ENCODE peak calls at places on chromosomes 16 and 17, in nine cellular contexts. One of them, this sample, is unnamed.

GRCh38 chr17:78019367-78019975 is 61.0 kb downstream of the TNRC6C start:
- DNase-seq in GM23338: peak; percentile 58
- DNase-seq in tibial nerve: no peak
- DNase-seq in mammary epithelial cell: no peak
- DNase-seq in uterus: no peak
- DNase-seq in esophagus squamous epithelium: no peak
- DNase-seq in astrocyte: peak; percentile 25
- DNase-seq in psoas muscle: no peak
- DNase-seq in right lobe of liver: no peak
- DNase-seq in this sample: no peak

GRCh38 chr16:86517652-86518258 is 7.4 kb downstream of the FOXF1 start:
- DNase-seq in GM23338: peak; percentile 80
- DNase-seq in tibial nerve: peak; percentile 49
- DNase-seq in mammary epithelial cell: peak; percentile 27
- DNase-seq in uterus: peak; percentile 51
- DNase-seq in esophagus squamous epithelium: no peak
- DNase-seq in astrocyte: no peak
- DNase-seq in psoas muscle: peak; percentile 57
- DNase-seq in right lobe of liver: peak; percentile 64
- DNase-seq in this sample: peak; percentile 53

GRCh38 chr17:55332296-55333041 is 67.7 kb downstream of the HLF start:
- DNase-seq in GM23338: no peak
- DNase-seq in tibial nerve: no peak
- DNase-seq in mammary epithelial cell: no peak
- DNase-seq in uterus: no peak
- DNase-seq in esophagus squamous epithelium: no peak
- DNase-seq in astrocyte: no peak
- DNase-seq in psoas muscle: no peak
- DNase-seq in right lobe of liver: no peak
- DNase-seq in this sample: no peak

GRCh38 chr17:79832211-79833109 is 6.8 kb downstream of the CBX4 start:
- DNase-seq in GM23338: peak; percentile 79
- DNase-seq in tibial nerve: no peak
- DNase-seq in mammary epithelial cell: no peak
- DNase-seq in uterus: no peak
- DNase-seq in esophagus squamous epithelium: no peak
- DNase-seq in astrocyte: no peak
- DNase-seq in psoas muscle: no peak
- DNase-seq in right lobe of liver: peak; percentile 80
- DNase-seq in this sample: no peak

GRCh38 chr17:61444831-61445230 is 7.4 kb upstream of the TBX4 start:
- DNase-seq in GM23338: no peak
- DNase-seq in tibial nerve: no peak
- DNase-seq in mammary epithelial cell: no peak
- DNase-seq in uterus: no peak
- DNase-seq in esophagus squamous epithelium: no peak
- DNase-seq in astrocyte: peak; percentile 54
- DNase-seq in psoas muscle: no peak
- DNase-seq in right lobe of liver: no peak
- DNase-seq in this sample: no peak

GRCh38 chr17:77285594-77286390 is 145.0 kb downstream of the SEC14L1 start:
- DNase-seq in GM23338: no peak
- DNase-seq in tibial nerve: no peak
- DNase-seq in mammary epithelial cell: peak; percentile 95
- DNase-seq in uterus: no peak
- DNase-seq in esophagus squamous epithelium: no peak
- DNase-seq in astrocyte: peak; percentile 94
- DNase-seq in psoas muscle: peak; percentile 65
- DNase-seq in right lobe of liver: peak; percentile 92
- DNase-seq in this sample: peak; percentile 83

GRCh38 chr17:49984776-49985175 is 10.2 kb downstream of the DLX3 start:
- DNase-seq in GM23338: no peak
- DNase-seq in tibial nerve: no peak
- DNase-seq in mammary epithelial cell: no peak
- DNase-seq in uterus: no peak
- DNase-seq in esophagus squamous epithelium: no peak
- DNase-seq in astrocyte: no peak
- DNase-seq in psoas muscle: no peak
- DNase-seq in right lobe of liver: no peak
- DNase-seq in this sample: no peak

GRCh38 chr17:75996665-75997590 is 3.7 kb upstream of the CDK3 start:
- DNase-seq in GM23338: no peak
- DNase-seq in tibial nerve: no peak
- DNase-seq in mammary epithelial cell: peak; percentile 97
- DNase-seq in uterus: no peak
- DNase-seq in esophagus squamous epithelium: no peak
- DNase-seq in astrocyte: peak; percentile 63
- DNase-seq in psoas muscle: no peak
- DNase-seq in right lobe of liver: peak; percentile 90
- DNase-seq in this sample: peak; percentile 40

GRCh38 chr16:70578035-70578434 is 54.4 kb downstream of the SF3B3 start:
- DNase-seq in GM23338: no peak
- DNase-seq in tibial nerve: no peak
- DNase-seq in mammary epithelial cell: no peak
- DNase-seq in uterus: no peak
- DNase-seq in esophagus squamous epithelium: no peak
- DNase-seq in astrocyte: no peak
- DNase-seq in psoas muscle: no peak
- DNase-seq in right lobe of liver: no peak
- DNase-seq in this sample: no peak

GRCh38 chr16:16997349-16997748 is 473.4 kb downstream of the XYLT1 start:
- DNase-seq in GM23338: no peak
- DNase-seq in tibial nerve: no peak
- DNase-seq in mammary epithelial cell: no peak
- DNase-seq in uterus: no peak
- DNase-seq in esophagus squamous epithelium: no peak
- DNase-seq in astrocyte: no peak
- DNase-seq in psoas muscle: no peak
- DNase-seq in right lobe of liver: no peak
- DNase-seq in this sample: no peak

GRCh38 chr16:57045694-57046381 is 46.5 kb upstream of the CPNE2 start:
- DNase-seq in GM23338: peak; percentile 84
- DNase-seq in tibial nerve: peak; percentile 77
- DNase-seq in mammary epithelial cell: no peak
- DNase-seq in uterus: peak; percentile 63
- DNase-seq in esophagus squamous epithelium: peak; percentile 24
- DNase-seq in astrocyte: peak; percentile 33
- DNase-seq in psoas muscle: peak; percentile 75
- DNase-seq in right lobe of liver: no peak
- DNase-seq in this sample: peak; percentile 66

GRCh38 chr16:27230562-27230991 is 27.3 kb downstream of the KDM8 start:
- DNase-seq in GM23338: peak; percentile 19
- DNase-seq in tibial nerve: no peak
- DNase-seq in mammary epithelial cell: no peak
- DNase-seq in uterus: no peak
- DNase-seq in esophagus squamous epithelium: no peak
- DNase-seq in astrocyte: no peak
- DNase-seq in psoas muscle: no peak
- DNase-seq in right lobe of liver: no peak
- DNase-seq in this sample: no peak

GRCh38 chr16:80047796-80048649 is 447.5 kb upstream of the MAF start:
- DNase-seq in GM23338: no peak
- DNase-seq in tibial nerve: no peak
- DNase-seq in mammary epithelial cell: no peak
- DNase-seq in uterus: no peak
- DNase-seq in esophagus squamous epithelium: no peak
- DNase-seq in astrocyte: no peak
- DNase-seq in psoas muscle: no peak
- DNase-seq in right lobe of liver: no peak
- DNase-seq in this sample: no peak

GRCh38 chr16:13833510-13833909 is 86.4 kb upstream of the ERCC4 start:
- DNase-seq in GM23338: no peak
- DNase-seq in tibial nerve: no peak
- DNase-seq in mammary epithelial cell: no peak
- DNase-seq in uterus: no peak
- DNase-seq in esophagus squamous epithelium: no peak
- DNase-seq in astrocyte: no peak
- DNase-seq in psoas muscle: no peak
- DNase-seq in right lobe of liver: no peak
- DNase-seq in this sample: no peak

GRCh38 chr16:56795011-56795410 is 65.1 kb downstream of the NUP93 start:
- DNase-seq in GM23338: no peak
- DNase-seq in tibial nerve: no peak
- DNase-seq in mammary epithelial cell: no peak
- DNase-seq in uterus: no peak
- DNase-seq in esophagus squamous epithelium: no peak
- DNase-seq in astrocyte: peak; percentile 33
- DNase-seq in psoas muscle: no peak
- DNase-seq in right lobe of liver: no peak
- DNase-seq in this sample: no peak

GRCh38 chr17:7114241-7114874 is at the start of gene ASGR2:
- DNase-seq in GM23338: no peak
- DNase-seq in tibial nerve: no peak
- DNase-seq in mammary epithelial cell: no peak
- DNase-seq in uterus: no peak
- DNase-seq in esophagus squamous epithelium: no peak
- DNase-seq in astrocyte: no peak
- DNase-seq in psoas muscle: no peak
- DNase-seq in right lobe of liver: peak; percentile 98
- DNase-seq in this sample: no peak

GRCh38 chr17:77365584-77366186 is 224.9 kb downstream of the SEC14L1 start:
- DNase-seq in GM23338: no peak
- DNase-seq in tibial nerve: no peak
- DNase-seq in mammary epithelial cell: peak; percentile 65
- DNase-seq in uterus: peak; percentile 76
- DNase-seq in esophagus squamous epithelium: no peak
- DNase-seq in astrocyte: peak; percentile 89
- DNase-seq in psoas muscle: peak; percentile 80
- DNase-seq in right lobe of liver: peak; percentile 52
- DNase-seq in this sample: peak; percentile 86

GRCh38 chr17:68771867-68772515 is 170.8 kb upstream of the FAM20A start:
- DNase-seq in GM23338: peak; percentile 77
- DNase-seq in tibial nerve: no peak
- DNase-seq in mammary epithelial cell: peak; percentile 39
- DNase-seq in uterus: peak; percentile 51
- DNase-seq in esophagus squamous epithelium: no peak
- DNase-seq in astrocyte: peak; percentile 41
- DNase-seq in psoas muscle: no peak
- DNase-seq in right lobe of liver: no peak
- DNase-seq in this sample: peak; percentile 69
- TF ChIP-seq CTCF in GM23338: peak; percentile 84
- TF ChIP-seq CTCF in tibial nerve: peak; percentile 59
- TF ChIP-seq CTCF in mammary epithelial cell: peak; percentile 70
- TF ChIP-seq CTCF in uterus: peak; percentile 66
- TF ChIP-seq CTCF in esophagus squamous epithelium: peak; percentile 64
- TF ChIP-seq CTCF in astrocyte: peak; percentile 66
- TF ChIP-seq CTCF in psoas muscle: peak; percentile 37
- TF ChIP-seq CTCF in right lobe of liver: peak; percentile 75
- TF ChIP-seq CTCF in this sample: peak; percentile 73

GRCh38 chr17:45745843-45746494 is 38.2 kb upstream of the CRHR1 start:
- DNase-seq in GM23338: peak; percentile 60
- DNase-seq in tibial nerve: no peak
- DNase-seq in mammary epithelial cell: no peak
- DNase-seq in uterus: no peak
- DNase-seq in esophagus squamous epithelium: no peak
- DNase-seq in astrocyte: no peak
- DNase-seq in psoas muscle: no peak
- DNase-seq in right lobe of liver: no peak
- DNase-seq in this sample: no peak

GRCh38 chr17:45742251-45742650 is 41.9 kb upstream of the CRHR1 start:
- DNase-seq in GM23338: no peak
- DNase-seq in tibial nerve: no peak
- DNase-seq in mammary epithelial cell: no peak
- DNase-seq in uterus: no peak
- DNase-seq in esophagus squamous epithelium: no peak
- DNase-seq in astrocyte: no peak
- DNase-seq in psoas muscle: no peak
- DNase-seq in right lobe of liver: no peak
- DNase-seq in this sample: no peak

GRCh38 chr17:45740553-45741330 is 43.4 kb upstream of the CRHR1 start:
- DNase-seq in GM23338: peak; percentile 97
- DNase-seq in tibial nerve: no peak
- DNase-seq in mammary epithelial cell: peak; percentile 33
- DNase-seq in uterus: no peak
- DNase-seq in esophagus squamous epithelium: no peak
- DNase-seq in astrocyte: peak; percentile 2
- DNase-seq in psoas muscle: peak; percentile 20
- DNase-seq in right lobe of liver: no peak
- DNase-seq in this sample: peak; percentile 12

GRCh38 chr17:45739786-45740185 is 44.3 kb upstream of the CRHR1 start:
- DNase-seq in GM23338: no peak
- DNase-seq in tibial nerve: no peak
- DNase-seq in mammary epithelial cell: no peak
- DNase-seq in uterus: no peak
- DNase-seq in esophagus squamous epithelium: no peak
- DNase-seq in astrocyte: no peak
- DNase-seq in psoas muscle: no peak
- DNase-seq in right lobe of liver: no peak
- DNase-seq in this sample: no peak

DNA sequence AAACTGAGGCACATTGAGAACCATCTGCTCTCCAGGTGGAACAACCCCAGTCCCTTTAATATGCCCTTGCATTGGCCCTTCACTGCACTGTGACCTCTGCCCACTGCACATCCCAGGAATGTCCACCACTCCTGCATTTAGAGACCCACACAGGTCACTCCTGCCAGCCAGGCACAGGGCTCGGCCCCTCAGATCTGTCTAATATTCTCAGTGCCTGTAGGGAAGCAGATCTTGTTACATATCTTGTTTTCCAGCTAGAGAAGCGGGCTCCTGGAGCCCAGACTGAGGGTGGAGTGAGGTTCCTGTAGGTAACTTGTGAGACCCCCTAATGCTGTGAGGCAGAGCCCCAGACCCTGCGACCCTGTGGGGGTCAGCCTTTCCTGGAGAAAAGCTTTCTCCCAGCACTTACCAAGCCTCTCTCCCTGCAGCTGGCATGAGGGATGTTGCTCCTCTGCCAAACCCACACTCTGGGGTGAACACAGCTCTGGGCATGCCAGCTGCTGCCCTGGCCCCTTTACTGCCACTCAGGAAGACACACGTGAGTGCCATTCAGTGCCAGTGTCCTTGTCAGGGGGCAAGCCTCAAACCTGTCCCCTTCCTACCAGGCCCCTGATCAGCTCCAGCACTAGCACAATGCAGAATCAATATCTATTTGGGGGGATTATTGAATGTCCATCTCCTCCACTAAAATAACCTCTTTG is 40.3 kb upstream of the CRHR1 start:
- DNase-seq in GM23338: no peak
- DNase-seq in tibial nerve: no peak
- DNase-seq in mammary epithelial cell: no peak
- DNase-seq in uterus: no peak
- DNase-seq in esophagus squamous epithelium: no peak
- DNase-seq in astrocyte: no peak
- DNase-seq in psoas muscle: no peak
- DNase-seq in right lobe of liver: no peak
- DNase-seq in this sample: no peak
- H3K27me3 ChIP-seq in GM23338: peaks cover 76% of the 10 kb centered on the region
- H3K27me3 ChIP-seq in tibial nerve: peaks cover 42% of the 10 kb centered on the region
- H3K27me3 ChIP-seq in mammary epithelial cell: peaks cover 2% of the 10 kb centered on the region
- H3K27me3 ChIP-seq in uterus: no peaks in the 10 kb centered on the region
- H3K27me3 ChIP-seq in esophagus squamous epithelium: no peaks in the 10 kb centered on the region
- H3K27me3 ChIP-seq in astrocyte: no peaks in the 10 kb centered on the region
- H3K27me3 ChIP-seq in psoas muscle: no peaks in the 10 kb centered on the region
- H3K27me3 ChIP-seq in right lobe of liver: no peaks in the 10 kb centered on the region
- H3K27me3 ChIP-seq in this sample: no peaks in the 10 kb centered on the region

GRCh38 chr16:50744911-50745310 is 3.0 kb downstream of the CYLD start:
- DNase-seq in GM23338: no peak
- DNase-seq in tibial nerve: no peak
- DNase-seq in mammary epithelial cell: peak; percentile 51
- DNase-seq in uterus: no peak
- DNase-seq in esophagus squamous epithelium: no peak
- DNase-seq in astrocyte: no peak
- DNase-seq in psoas muscle: no peak
- DNase-seq in right lobe of liver: no peak
- DNase-seq in this sample: no peak
- H3K27ac ChIP-seq in GM23338: peak overlapping the region; percentile 13
- H3K27ac ChIP-seq in tibial nerve: no peak overlapping the region
- H3K27ac ChIP-seq in mammary epithelial cell: peak overlapping the region; percentile 42
- H3K27ac ChIP-seq in uterus: no peak overlapping the region
- H3K27ac ChIP-seq in esophagus squamous epithelium: peak overlapping the region; percentile 98
- H3K27ac ChIP-seq in astrocyte: peak overlapping the region; percentile 16
- H3K27ac ChIP-seq in psoas muscle: no peak overlapping the region
- H3K27ac ChIP-seq in right lobe of liver: no peak overlapping the region
- H3K27ac ChIP-seq in this sample: no peak overlapping the region

GRCh38 chr17:34519286-34519685 is 60.1 kb upstream of the TMEM132E start:
- DNase-seq in GM23338: peak; percentile 95
- DNase-seq in tibial nerve: no peak
- DNase-seq in mammary epithelial cell: no peak
- DNase-seq in uterus: no peak
- DNase-seq in esophagus squamous epithelium: no peak
- DNase-seq in astrocyte: no peak
- DNase-seq in psoas muscle: no peak
- DNase-seq in right lobe of liver: no peak
- DNase-seq in this sample: no peak
- TF ChIP-seq CTCF in GM23338: peak; percentile 90
- TF ChIP-seq CTCF in tibial nerve: peak; percentile 11
- TF ChIP-seq CTCF in mammary epithelial cell: peak; percentile 44
- TF ChIP-seq CTCF in uterus: no peak
- TF ChIP-seq CTCF in esophagus squamous epithelium: peak; percentile 14
- TF ChIP-seq CTCF in astrocyte: no peak
- TF ChIP-seq CTCF in psoas muscle: no peak
- TF ChIP-seq CTCF in right lobe of liver: peak; percentile 6
- TF ChIP-seq CTCF in this sample: no peak

This sample was measured in brain microvascular endothelial cell.